ENCODE peak calls at places on chromosomes 6 and 20, in four cellular contexts. K, R, N and L are unnamed samples.

GRCh38 chr20:11676618-11677289 is 240.9 kb upstream of the BTBD3 start:
- DNase-seq in K (no peak), R (peak), N (peak), L (peak)

GRCh38 chr20:48841861-48842529 is 14.2 kb upstream of the PREX1 start:
- DNase-seq in K (no peak), R (peak), N (no peak), L (no peak)

GRCh38 chr20:46651091-46651962 is at the start of gene SLC13A3:
- DNase-seq in K (no peak), R (no peak), N (peak), L (no peak)

GRCh38 chr6:28104392-28105250 is 19.8 kb upstream of the ZSCAN16 start:
- DNase-seq in K (peak), R (peak), N (peak), L (peak)

GRCh38 chr6:166721576-166721975 is 94.5 kb upstream of the RPS6KA2 start:
- DNase-seq in K (no peak), R (no peak), N (no peak), L (no peak)

GRCh38 chr6:11329841-11330765 is 97.6 kb upstream of the NEDD9 start:
- DNase-seq in K (no peak), R (no peak), N (no peak), L (no peak)

GRCh38 chr6:44430322-44430721 is 42.8 kb downstream of the CDC5L start:
- DNase-seq in K (no peak), R (no peak), N (no peak), L (no peak)

GRCh38 chr6:168609914-168610490 is 169.0 kb downstream of the SMOC2 start:
- DNase-seq in K (no peak), R (no peak), N (no peak), L (no peak)

GRCh38 chr20:7728373-7728772 is 211.9 kb downstream of the HAO1 start:
- DNase-seq in K (no peak), R (no peak), N (no peak), L (no peak)

GRCh38 chr20:58987790-58988564 is 6.9 kb downstream of the NELFCD start:
- DNase-seq in K (no peak), R (no peak), N (no peak), L (no peak)

GRCh38 chr6:165615629-165616028 is 47.4 kb downstream of the PDE10A start:
- DNase-seq in K (peak), R (no peak), N (no peak), L (no peak)

GRCh38 chr6:150741633-150742200 is 123.8 kb upstream of the MTHFD1L start:
- DNase-seq in K (no peak), R (no peak), N (peak), L (peak)

GRCh38 chr6:90097357-90097756 is 199.3 kb downstream of the BACH2 start:
- DNase-seq in K (no peak), R (no peak), N (no peak), L (no peak)

GRCh38 chr6:109486068-109486467 is 3.0 kb upstream of the ZBTB24 start:
- DNase-seq in K (no peak), R (no peak), N (peak), L (no peak)

GRCh38 chr6:109482913-109483743 is at the start of gene ZBTB24:
- DNase-seq in K (peak), R (peak), N (peak), L (peak)

GRCh38 chr6:109485536-109485935 is 2.5 kb upstream of the ZBTB24 start:
- DNase-seq in K (no peak), R (no peak), N (no peak), L (no peak)

GRCh38 chr6:109483744-109484075 is 691 bp upstream of the ZBTB24 start:
- DNase-seq in K (no peak), R (no peak), N (no peak), L (no peak)

DNA sequence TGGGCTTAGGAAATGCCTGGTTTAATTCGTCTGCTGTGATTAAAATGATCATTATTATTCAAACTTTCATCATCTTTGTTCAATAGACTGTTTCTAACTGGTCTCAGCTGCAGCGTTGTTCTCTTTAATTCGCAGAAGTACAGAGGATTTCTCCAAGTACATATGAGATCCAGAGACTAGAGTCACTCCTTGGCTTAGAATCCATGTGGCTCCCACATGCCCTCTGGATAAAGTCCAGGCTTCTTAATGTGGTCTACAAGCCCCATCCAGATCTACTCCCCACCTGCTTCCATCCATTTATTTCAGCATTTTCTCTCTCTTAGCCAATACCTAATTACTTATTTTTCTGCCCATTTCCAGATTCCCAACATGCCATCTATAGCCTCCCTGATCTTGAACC is 1.1 kb upstream of the ZBTB24 start:
- DNase-seq in K (no peak), R (no peak), N (no peak), L (no peak)
- TF ChIP-seq FOXK2 in K (no peak), R (no peak), N (no peak), L (no peak)

GRCh38 chr6:48664850-48665249 is 553.9 kb upstream of the PTCHD4 start:
- DNase-seq in K (no peak), R (no peak), N (no peak), L (no peak)
- TF ChIP-seq SP1 in K (no peak), R (no peak), N (no peak), L (no peak)

GRCh38 chr20:20657092-20657491 is 55.4 kb downstream of the RALGAPA2 start:
- DNase-seq in K (no peak), R (no peak), N (no peak), L (no peak)
- TF ChIP-seq FOXK2 in K (no peak), R (no peak), N (no peak), L (no peak)

GRCh38 chr6:156691018-156691417 is 86.2 kb upstream of the ARID1B start:
- DNase-seq in K (peak), R (no peak), N (no peak), L (no peak)
- TF ChIP-seq SP1 in K (peak), R (no peak), N (no peak), L (no peak)

GRCh38 chr20:20174089-20174835 is 121.9 kb downstream of the CFAP61 start:
- DNase-seq in K (no peak), R (no peak), N (no peak), L (no peak)
- TF ChIP-seq FOXK2 in K (no peak), R (no peak), N (no peak), L (no peak)

GRCh38 chr20:36472656-36473071 is 68.7 kb upstream of the MYL9 start:
- DNase-seq in K (no peak), R (peak), N (no peak), L (no peak)
- TF ChIP-seq SP1 in K (no peak), R (no peak), N (no peak), L (no peak)